ENCODE peak calls at places on chromosomes 7 and 10, in four cellular contexts. M is GM12878, S is prostate gland, O is kidney. T is an unnamed sample.

GRCh38 chr10:6144609-6145413 is 56.0 kb downstream of the RBM17 start:
- DNase-seq in O (peak), S (peak), M (no peak), T (peak)

GRCh38 chr10:18313626-18314025 is 173.4 kb downstream of the CACNB2 start:
- DNase-seq in M (no peak), O (no peak), S (no peak), T (no peak)

GRCh38 chr7:3112499-3113134 is 69.0 kb upstream of the CARD11 start:
- DNase-seq in M (no peak), O (no peak), S (no peak), T (no peak)

GRCh38 chr7:74475243-74475986 is 21.7 kb downstream of the GTF2IRD1 start:
- DNase-seq in S (peak), O (no peak), M (no peak), T (no peak)

GRCh38 chr10:29295813-29296212 is 6.9 kb downstream of the LYZL1 start:
- DNase-seq in M (no peak), O (no peak), S (no peak), T (no peak)

GRCh38 chr7:141460781-141461715 is 90.2 kb upstream of the AGK start:
- DNase-seq in O (no peak), S (peak), M (no peak), T (no peak)

GRCh38 chr10:7035111-7035761 is 375.6 kb downstream of the SFMBT2 start:
- DNase-seq in S (no peak), M (no peak), O (no peak), T (no peak)

GRCh38 chr10:88256013-88256680 is 327.0 kb downstream of the RNLS start:
- DNase-seq in O (peak), S (no peak), M (no peak), T (no peak)

GRCh38 chr7:40859965-40860543 is 725.2 kb downstream of the SUGCT start:
- DNase-seq in M (no peak), O (no peak), S (no peak), T (no peak)

GRCh38 chr10:95517536-95518454 is 43.4 kb downstream of the SORBS1 start:
- DNase-seq in M (no peak), S (no peak), O (no peak), T (no peak)

GRCh38 chr7:2806571-2806970 is 37.5 kb downstream of the GNA12 start:
- DNase-seq in O (no peak), S (no peak), M (no peak), T (no peak)

GRCh38 chr7:111108526-111108925 is 17.6 kb downstream of the LRRN3 start:
- DNase-seq in O (no peak), M (no peak), S (no peak), T (no peak)

GRCh38 chr10:15763001-15763400 is 43.3 kb upstream of the ITGA8 start:
- DNase-seq in O (no peak), M (no peak), S (no peak), T (no peak)

DNA sequence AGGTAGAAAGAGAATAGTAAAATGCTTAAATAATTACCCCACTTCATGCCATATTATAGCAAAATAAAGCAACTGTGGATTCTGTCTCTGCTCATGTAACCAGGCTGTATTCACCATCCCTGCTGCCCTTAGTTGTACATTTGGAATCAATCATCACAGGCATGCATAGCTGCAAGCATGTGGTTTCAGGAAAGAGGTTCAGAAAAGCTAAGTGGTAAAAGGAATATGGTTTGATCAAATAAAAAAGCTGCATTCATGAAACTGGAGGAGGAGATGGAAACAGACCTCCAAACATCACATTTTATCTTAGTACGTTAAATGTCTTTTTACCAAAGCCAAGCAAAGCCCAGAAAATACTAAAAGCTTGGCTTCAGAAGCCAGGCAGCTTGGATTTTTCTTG is 81.3 kb downstream of the ADAM22 start:
- DNase-seq in O (no peak), M (no peak), S (no peak), T (no peak)
- H3K4me3 ChIP-seq in O (no peak), M (no peak), S (no peak), T (no peak)

GRCh38 chr10:124367414-124367813 is 51.3 kb downstream of the OAT start:
- DNase-seq in M (no peak), S (no peak), O (no peak), T (no peak)
- TF ChIP-seq CTCF in M (no peak), S (no peak), O (no peak), T (no peak)

GRCh38 chr7:43244782-43245181 is 132.3 kb downstream of the HECW1 start:
- DNase-seq in M (no peak), S (no peak), O (no peak), T (no peak)

GRCh38 chr7:43249808-43250145 is 137.3 kb downstream of the HECW1 start:
- DNase-seq in S (no peak), O (no peak), M (no peak), T (no peak)

GRCh38 chr7:43247757-43248156 is 135.3 kb downstream of the HECW1 start:
- DNase-seq in S (no peak), O (no peak), M (no peak), T (no peak)

GRCh38 chr7:43248961-43249807 is 136.7 kb downstream of the HECW1 start:
- DNase-seq in O (peak), M (no peak), S (no peak), T (no peak)

DNA sequence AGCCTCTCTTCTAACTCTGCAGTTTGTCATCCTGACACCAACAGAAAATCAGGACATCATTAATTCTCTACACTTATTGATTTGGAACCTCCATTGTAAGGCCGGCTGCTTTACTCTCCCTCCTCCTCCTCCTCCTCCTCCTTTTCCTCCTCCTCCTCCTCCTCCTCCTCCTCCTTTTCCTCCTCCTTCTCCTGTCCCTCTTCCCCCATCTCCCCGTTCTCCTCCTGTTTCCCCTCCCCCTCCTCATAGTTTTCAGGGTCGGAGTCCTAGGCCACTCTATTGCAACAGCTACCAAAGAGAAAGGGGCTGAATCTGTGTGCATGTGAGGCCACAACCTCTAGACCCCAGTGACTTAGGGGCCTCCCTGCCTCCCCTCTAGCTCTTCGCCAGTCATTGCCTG is 136.1 kb downstream of the HECW1 start:
- DNase-seq in M (no peak), S (no peak), O (no peak), T (no peak)
- H3K4me3 ChIP-seq in M (no peak), S (peak), O (no peak), T (no peak)

GRCh38 chr7:77244222-77244934 is 44.8 kb upstream of the FGL2 start:
- DNase-seq in M (no peak), O (no peak), S (no peak), T (no peak)
- TF ChIP-seq CTCF in M (no peak), O (no peak), S (no peak), T (no peak)

GRCh38 chr7:47290466-47290865 is 291.4 kb downstream of the TNS3 start:
- DNase-seq in O (no peak), M (no peak), S (no peak), T (no peak)

GRCh38 chr7:47293884-47294568 is 287.9 kb downstream of the TNS3 start:
- DNase-seq in M (no peak), O (peak), S (no peak), T (no peak)

GRCh38 chr7:47292832-47293309 is 289.0 kb downstream of the TNS3 start:
- DNase-seq in M (no peak), O (no peak), S (peak), T (no peak)

GRCh38 chr7:47290867-47291266 is 291.0 kb downstream of the TNS3 start:
- DNase-seq in S (no peak), M (no peak), O (no peak), T (no peak)

GRCh38 chr7:47291461-47292051 is 290.4 kb downstream of the TNS3 start:
- DNase-seq in M (peak), O (peak), S (no peak), T (peak)
- H3K4me3 ChIP-seq in M (no peak), O (no peak), S (no peak), T (no peak)

DNA sequence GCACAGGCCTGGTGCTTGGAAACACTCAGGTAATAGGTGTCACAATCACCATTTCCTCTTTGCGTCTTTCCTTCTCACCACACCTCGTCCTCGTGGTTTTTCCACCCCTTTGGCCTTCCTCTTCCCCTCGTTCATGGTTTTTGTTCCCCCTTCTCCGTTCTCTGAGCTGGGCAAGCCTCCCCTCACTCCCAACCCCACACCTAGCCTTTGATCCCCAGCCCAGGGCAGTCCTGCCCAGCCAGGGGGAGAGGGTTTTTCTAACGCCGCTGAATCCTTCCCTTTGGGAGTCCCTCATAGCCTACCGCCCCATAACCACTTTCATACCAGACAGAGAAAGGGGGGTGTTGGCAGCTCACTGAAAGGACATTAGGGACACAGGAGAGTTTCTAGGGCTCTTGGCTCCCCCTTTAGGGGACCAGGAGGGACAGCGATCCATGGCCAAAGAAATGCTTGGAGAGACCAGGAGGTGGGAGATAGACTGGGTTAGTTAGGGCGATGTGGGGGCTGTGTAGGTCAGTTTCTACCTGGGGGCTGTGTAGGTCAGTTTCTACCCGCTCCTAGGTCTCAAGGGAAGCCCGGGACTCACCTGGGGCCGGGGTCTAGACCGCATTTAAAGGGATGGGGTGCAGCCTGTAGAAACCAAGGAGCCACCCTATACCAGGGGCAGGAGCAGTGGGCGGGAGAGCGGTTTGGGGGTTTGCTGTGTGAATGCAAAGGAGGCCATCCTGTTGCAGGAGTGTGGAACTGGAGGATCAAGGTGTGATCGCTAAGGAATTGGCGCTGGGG is 1.4 kb downstream of the EPHB4 start:
- DNase-seq in O (no peak), M (no peak), S (no peak), T (no peak)
- TF ChIP-seq CTCF in O (no peak), M (no peak), S (no peak), T (no peak)

DNA sequence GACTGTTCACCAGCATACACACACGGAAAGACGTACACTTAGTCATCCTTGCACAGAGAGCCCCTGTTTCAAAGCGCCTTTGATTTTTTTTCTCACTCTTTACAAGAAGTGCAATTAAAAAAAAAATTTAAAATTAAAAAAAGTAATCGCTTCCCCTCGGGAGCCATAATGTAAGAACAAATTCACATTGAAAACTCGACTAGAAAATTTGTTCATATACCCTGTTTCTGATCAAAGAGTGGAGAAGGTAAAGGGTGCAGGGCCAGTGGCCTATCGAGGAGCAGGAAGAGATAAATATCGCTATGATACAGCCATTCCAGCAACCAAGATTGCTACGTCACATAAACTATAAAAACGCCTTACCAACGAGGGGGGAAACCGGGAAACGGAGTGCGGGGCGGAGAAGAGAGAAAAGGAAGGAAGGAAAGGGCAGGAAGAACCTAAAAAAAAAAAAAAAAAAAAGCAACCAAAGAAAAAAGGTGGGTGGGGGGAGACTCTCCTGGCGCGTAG is 5.0 kb upstream of the HOXA2 start:
- DNase-seq in S (no peak), O (peak), M (no peak), T (no peak)
- H3K4me3 ChIP-seq in S (no peak), O (peak), M (no peak), T (no peak)